ENCODE peak calls at places on chromosomes 6 and 20, in six cellular contexts. One of them, this sample, is unnamed.

GRCh38 chr6:80508885-80509630 is 402.6 kb downstream of the BCKDHB start:
- DNase-seq in H1: no peak
- DNase-seq in HepG2: peak; percentile 76
- DNase-seq in A549: no peak
- DNase-seq in HCT116: no peak
- DNase-seq in K562: no peak
- DNase-seq in this sample: peak; percentile 31

GRCh38 chr6:36958775-36959554 is 4.4 kb downstream of the PI16 start:
- DNase-seq in H1: no peak
- DNase-seq in HepG2: no peak
- DNase-seq in A549: no peak
- DNase-seq in HCT116: no peak
- DNase-seq in K562: peak; percentile 42
- DNase-seq in this sample: no peak

GRCh38 chr6:411402-412145 is 20.0 kb downstream of the IRF4 start:
- DNase-seq in H1: no peak
- DNase-seq in HepG2: no peak
- DNase-seq in A549: no peak
- DNase-seq in HCT116: no peak
- DNase-seq in K562: no peak
- DNase-seq in this sample: no peak

GRCh38 chr20:36408219-36408618 is 102.1 kb downstream of the DLGAP4 start:
- DNase-seq in H1: no peak
- DNase-seq in HepG2: peak; percentile 26
- DNase-seq in A549: no peak
- DNase-seq in HCT116: no peak
- DNase-seq in K562: peak; percentile 16
- DNase-seq in this sample: peak; percentile 28

GRCh38 chr20:31579245-31579644 is 25.8 kb upstream of the ID1 start:
- DNase-seq in H1: no peak
- DNase-seq in HepG2: no peak
- DNase-seq in A549: no peak
- DNase-seq in HCT116: no peak
- DNase-seq in K562: no peak
- DNase-seq in this sample: no peak

GRCh38 chr6:14783594-14783993 is 462.3 kb upstream of the JARID2 start:
- DNase-seq in H1: no peak
- DNase-seq in HepG2: no peak
- DNase-seq in A549: no peak
- DNase-seq in HCT116: no peak
- DNase-seq in K562: no peak
- DNase-seq in this sample: no peak

GRCh38 chr6:166776571-166776970 is 149.5 kb upstream of the RPS6KA2 start:
- DNase-seq in H1: no peak
- DNase-seq in HepG2: no peak
- DNase-seq in A549: no peak
- DNase-seq in HCT116: no peak
- DNase-seq in K562: no peak
- DNase-seq in this sample: no peak

GRCh38 chr6:6703720-6704422 is 115.4 kb downstream of the LY86 start:
- DNase-seq in H1: no peak
- DNase-seq in HepG2: no peak
- DNase-seq in A549: no peak
- DNase-seq in HCT116: no peak
- DNase-seq in K562: no peak
- DNase-seq in this sample: no peak

GRCh38 chr6:36970892-36971842 is 14.8 kb downstream of the MTCH1 start:
- DNase-seq in H1: no peak
- DNase-seq in HepG2: no peak
- DNase-seq in A549: no peak
- DNase-seq in HCT116: no peak
- DNase-seq in K562: no peak
- DNase-seq in this sample: no peak

GRCh38 chr20:58141971-58142842 is 86.2 kb downstream of the ANKRD60 start:
- DNase-seq in H1: no peak
- DNase-seq in HepG2: no peak
- DNase-seq in A549: no peak
- DNase-seq in HCT116: no peak
- DNase-seq in K562: no peak
- DNase-seq in this sample: no peak

GRCh38 chr6:92945799-92946198 is 473.6 kb downstream of the EPHA7 start:
- DNase-seq in H1: no peak
- DNase-seq in HepG2: no peak
- DNase-seq in A549: no peak
- DNase-seq in HCT116: no peak
- DNase-seq in K562: no peak
- DNase-seq in this sample: no peak

GRCh38 chr20:6802227-6802626 is 34.7 kb downstream of the BMP2 start:
- DNase-seq in H1: no peak
- DNase-seq in HepG2: no peak
- DNase-seq in A549: no peak
- DNase-seq in HCT116: no peak
- DNase-seq in K562: no peak
- DNase-seq in this sample: no peak

GRCh38 chr20:34922654-34923381 is 32.8 kb downstream of the GSS start:
- DNase-seq in H1: no peak
- DNase-seq in HepG2: peak; percentile 73
- DNase-seq in A549: peak; percentile 61
- DNase-seq in HCT116: no peak
- DNase-seq in K562: no peak
- DNase-seq in this sample: peak; percentile 83

GRCh38 chr6:79570129-79570801 is 33.0 kb upstream of the LCA5 start:
- DNase-seq in H1: peak; percentile 60
- DNase-seq in HepG2: peak; percentile 57
- DNase-seq in A549: no peak
- DNase-seq in HCT116: peak; percentile 80
- DNase-seq in K562: no peak
- DNase-seq in this sample: peak; percentile 72

GRCh38 chr20:52754366-52754765 is 217.8 kb upstream of the TSHZ2 start:
- DNase-seq in H1: no peak
- DNase-seq in HepG2: no peak
- DNase-seq in A549: no peak
- DNase-seq in HCT116: no peak
- DNase-seq in K562: no peak
- DNase-seq in this sample: no peak

GRCh38 chr6:87210979-87211378 is 55.6 kb downstream of the ZNF292 start:
- DNase-seq in H1: no peak
- DNase-seq in HepG2: no peak
- DNase-seq in A549: no peak
- DNase-seq in HCT116: no peak
- DNase-seq in K562: no peak
- DNase-seq in this sample: no peak

GRCh38 chr6:24009319-24009718 is 116.7 kb upstream of the NRSN1 start:
- DNase-seq in H1: no peak
- DNase-seq in HepG2: no peak
- DNase-seq in A549: no peak
- DNase-seq in HCT116: no peak
- DNase-seq in K562: no peak
- DNase-seq in this sample: no peak

GRCh38 chr6:107807186-107807585 is 16.9 kb downstream of the SCML4 start:
- DNase-seq in H1: no peak
- DNase-seq in HepG2: no peak
- DNase-seq in A549: no peak
- DNase-seq in HCT116: no peak
- DNase-seq in K562: no peak
- DNase-seq in this sample: no peak

GRCh38 chr20:24502184-24502583 is 32.8 kb downstream of the SYNDIG1 start:
- DNase-seq in H1: no peak
- DNase-seq in HepG2: no peak
- DNase-seq in A549: peak; percentile 47
- DNase-seq in HCT116: no peak
- DNase-seq in K562: no peak
- DNase-seq in this sample: peak; percentile 59

GRCh38 chr6:79538481-79538971 is 1.3 kb upstream of the LCA5 start:
- DNase-seq in H1: no peak
- DNase-seq in HepG2: no peak
- DNase-seq in A549: no peak
- DNase-seq in HCT116: no peak
- DNase-seq in K562: peak; percentile 42
- DNase-seq in this sample: no peak

DNA sequence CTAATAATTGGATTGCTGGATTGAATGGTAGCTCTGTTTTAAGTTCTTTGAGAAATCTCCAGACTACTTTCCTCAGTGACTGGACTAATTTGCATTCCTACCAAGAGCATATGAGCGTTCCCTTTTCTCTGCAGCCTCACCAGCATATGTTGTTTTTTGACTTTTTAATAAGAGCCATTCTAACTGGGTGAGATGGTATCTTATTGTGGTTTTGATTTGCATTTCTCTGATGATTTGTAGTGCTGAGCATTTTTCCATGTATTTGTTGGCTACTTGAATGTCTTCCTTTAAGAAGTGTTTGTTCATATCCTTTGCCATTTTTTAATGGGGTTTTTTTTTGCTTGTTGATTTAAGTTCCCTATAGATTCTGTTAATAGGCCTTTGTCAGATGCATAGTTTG is 94.7 kb upstream of the AHI1 start:
- DNase-seq in H1: no peak
- DNase-seq in HepG2: no peak
- DNase-seq in A549: no peak
- DNase-seq in HCT116: no peak
- DNase-seq in K562: no peak
- DNase-seq in this sample: no peak
- TF ChIP-seq CEBPB in H1: no peak
- TF ChIP-seq CEBPB in HepG2: no peak
- TF ChIP-seq CEBPB in A549: no peak
- TF ChIP-seq CEBPB in HCT116: no peak
- TF ChIP-seq CEBPB in K562: no peak
- TF ChIP-seq CEBPB in this sample: no peak

GRCh38 chr20:50427740-50428462 is 82.3 kb upstream of the PTPN1 start:
- DNase-seq in H1: no peak
- DNase-seq in HepG2: no peak
- DNase-seq in A549: no peak
- DNase-seq in HCT116: no peak
- DNase-seq in K562: peak; percentile 24
- DNase-seq in this sample: no peak

GRCh38 chr20:50428463-50428828 is 81.7 kb upstream of the PTPN1 start:
- DNase-seq in H1: no peak
- DNase-seq in HepG2: no peak
- DNase-seq in A549: no peak
- DNase-seq in HCT116: no peak
- DNase-seq in K562: no peak
- DNase-seq in this sample: no peak

GRCh38 chr20:50429412-50429811 is 80.8 kb upstream of the PTPN1 start:
- DNase-seq in H1: no peak
- DNase-seq in HepG2: no peak
- DNase-seq in A549: no peak
- DNase-seq in HCT116: no peak
- DNase-seq in K562: no peak
- DNase-seq in this sample: no peak

GRCh38 chr20:50433001-50433400 is 77.2 kb upstream of the PTPN1 start:
- DNase-seq in H1: no peak
- DNase-seq in HepG2: no peak
- DNase-seq in A549: no peak
- DNase-seq in HCT116: no peak
- DNase-seq in K562: no peak
- DNase-seq in this sample: no peak

GRCh38 chr20:50431066-50431450 is 79.1 kb upstream of the PTPN1 start:
- DNase-seq in H1: no peak
- DNase-seq in HepG2: no peak
- DNase-seq in A549: no peak
- DNase-seq in HCT116: no peak
- DNase-seq in K562: no peak
- DNase-seq in this sample: no peak
- H3K4me3 ChIP-seq in H1: no peak overlapping the region
- H3K4me3 ChIP-seq in HepG2: no peak overlapping the region
- H3K4me3 ChIP-seq in A549: no peak overlapping the region
- H3K4me3 ChIP-seq in HCT116: no peak overlapping the region
- H3K4me3 ChIP-seq in K562: no peak overlapping the region
- H3K4me3 ChIP-seq in this sample: no peak overlapping the region

DNA sequence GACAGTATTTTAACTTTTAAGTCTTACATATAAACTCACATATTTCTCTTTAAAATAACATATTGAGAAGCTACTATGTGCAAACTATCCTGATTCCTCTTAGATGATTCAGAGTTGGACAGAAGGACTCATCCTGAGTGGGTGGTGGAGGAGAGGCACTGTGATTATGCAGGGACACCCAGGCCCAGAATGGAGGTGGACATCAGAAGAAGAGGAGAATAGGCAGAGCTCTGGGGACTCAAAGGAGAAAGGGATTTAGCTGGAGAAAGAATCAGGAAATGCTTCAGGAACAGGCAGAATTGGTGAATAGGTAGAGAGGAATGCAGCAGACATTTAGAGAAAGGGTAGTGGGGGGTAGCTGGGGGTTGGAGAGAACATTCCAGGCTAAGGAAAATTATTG is 17.4 kb downstream of the RCAN2 start:
- DNase-seq in H1: no peak
- DNase-seq in HepG2: no peak
- DNase-seq in A549: no peak
- DNase-seq in HCT116: no peak
- DNase-seq in K562: no peak
- DNase-seq in this sample: peak; percentile 32
- TF ChIP-seq CEBPB in H1: no peak
- TF ChIP-seq CEBPB in HepG2: no peak
- TF ChIP-seq CEBPB in A549: no peak
- TF ChIP-seq CEBPB in HCT116: no peak
- TF ChIP-seq CEBPB in K562: no peak
- TF ChIP-seq CEBPB in this sample: no peak

GRCh38 chr6:33117826-33118277 is 42.1 kb downstream of the HLA-DPB1 start:
- DNase-seq in H1: peak; percentile 27
- DNase-seq in HepG2: no peak
- DNase-seq in A549: no peak
- DNase-seq in HCT116: no peak
- DNase-seq in K562: no peak
- DNase-seq in this sample: no peak

GRCh38 chr6:33116417-33116816 is 40.6 kb downstream of the HLA-DPB1 start:
- DNase-seq in H1: peak; percentile 46
- DNase-seq in HepG2: no peak
- DNase-seq in A549: no peak
- DNase-seq in HCT116: no peak
- DNase-seq in K562: no peak
- DNase-seq in this sample: no peak

GRCh38 chr6:33114428-33114827 is 38.6 kb downstream of the HLA-DPB1 start:
- DNase-seq in H1: no peak
- DNase-seq in HepG2: no peak
- DNase-seq in A549: no peak
- DNase-seq in HCT116: no peak
- DNase-seq in K562: no peak
- DNase-seq in this sample: no peak

GRCh38 chr6:33116881-33117711 is 41.3 kb downstream of the HLA-DPB1 start:
- DNase-seq in H1: peak; percentile 41
- DNase-seq in HepG2: no peak
- DNase-seq in A549: no peak
- DNase-seq in HCT116: no peak
- DNase-seq in K562: no peak
- DNase-seq in this sample: no peak

DNA sequence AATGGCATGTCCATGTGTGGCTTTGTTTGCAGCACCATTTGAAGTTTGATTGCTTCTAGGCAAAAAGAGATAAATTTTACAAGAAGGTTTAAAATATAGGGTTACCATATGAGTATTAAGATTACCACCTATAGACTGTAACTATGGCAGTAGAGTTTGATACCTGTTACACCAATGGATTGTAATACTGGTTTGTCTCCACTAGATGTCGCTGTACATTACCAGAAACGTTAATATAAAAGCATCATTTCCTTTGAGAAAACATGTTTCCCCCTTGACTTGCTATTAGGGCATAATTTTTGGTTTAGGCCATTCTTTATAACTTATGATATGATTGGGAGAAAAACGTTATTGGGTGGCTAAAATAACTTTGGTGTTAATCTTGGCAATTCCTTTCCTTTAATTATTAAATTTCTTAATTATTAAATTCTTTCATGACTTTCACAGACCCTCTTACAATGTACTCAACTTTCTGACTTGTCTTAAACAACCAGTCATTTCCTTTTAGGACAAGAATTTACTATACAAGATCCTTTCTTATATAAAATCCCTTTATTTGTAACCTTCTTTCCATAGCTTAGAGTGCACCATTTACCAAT is 42.8 kb downstream of the HLA-DPB1 start:
- DNase-seq in H1: no peak
- DNase-seq in HepG2: peak; percentile 66
- DNase-seq in A549: no peak
- DNase-seq in HCT116: peak; percentile 46
- DNase-seq in K562: peak; percentile 72
- DNase-seq in this sample: peak; percentile 49
- H3K4me3 ChIP-seq in H1: peak overlapping the region; percentile 96
- H3K4me3 ChIP-seq in HepG2: no peak overlapping the region
- H3K4me3 ChIP-seq in A549: no peak overlapping the region
- H3K4me3 ChIP-seq in HCT116: no peak overlapping the region
- H3K4me3 ChIP-seq in K562: no peak overlapping the region
- H3K4me3 ChIP-seq in this sample: no peak overlapping the region